ENCODE peak calls at places on chromosomes 7 and 10, in six cellular contexts. V, N, U, G, F and X are unnamed samples.

GRCh38 chr10:130801276-130801675 is 510.2 kb downstream of the TCERG1L start:
- DNase-seq in V (no peak), N (no peak), F (no peak), G (no peak), U (no peak), X (no peak)

GRCh38 chr10:102434251-102434913 is 2.0 kb upstream of the CUEDC2 start:
- DNase-seq in V (no peak), N (no peak), U (no peak), G (peak), F (no peak), X (no peak)

GRCh38 chr7:158110661-158111555 is 476.7 kb downstream of the PTPRN2 start:
- DNase-seq in F (no peak), N (no peak), U (no peak), V (no peak), G (peak), X (no peak)

GRCh38 chr7:114468844-114469243 is 54.2 kb downstream of the FOXP2 start:
- DNase-seq in V (no peak), N (no peak), G (no peak), F (no peak), U (no peak), X (no peak)

GRCh38 chr10:29501692-29502091 is 133.1 kb downstream of the SVIL start:
- DNase-seq in N (peak), G (no peak), U (no peak), F (no peak), V (peak), X (no peak)

GRCh38 chr10:60426425-60426824 is 36.8 kb upstream of the ANK3 start:
- DNase-seq in V (peak), U (peak), G (peak), N (no peak), F (no peak), X (no peak)

GRCh38 chr10:78433722-78434535 is 400.3 kb downstream of the RPS24 start:
- DNase-seq in V (no peak), N (no peak), U (no peak), F (no peak), G (no peak), X (no peak)

GRCh38 chr7:158885624-158886023 is 29.3 kb downstream of the DYNC2I1 start:
- DNase-seq in V (peak), F (no peak), N (no peak), G (peak), U (peak), X (no peak)

GRCh38 chr10:26621889-26622681 is 75.4 kb upstream of the PDSS1 start:
- DNase-seq in G (no peak), V (peak), N (no peak), U (no peak), F (no peak), X (peak)

GRCh38 chr10:62072901-62073300 is 171.4 kb downstream of the ARID5B start:
- DNase-seq in N (no peak), G (no peak), U (no peak), V (no peak), F (no peak), X (no peak)

GRCh38 chr7:152336754-152337368 is 98.9 kb downstream of the KMT2C start:
- DNase-seq in F (no peak), G (peak), N (no peak), U (peak), V (peak), X (peak)
- TF ChIP-seq JUN in F (no peak), G (no peak), N (no peak), U (no peak), V (no peak), X (no peak)

GRCh38 chr7:32318300-32319018 is 171.7 kb downstream of the LSM5 start:
- DNase-seq in G (no peak), U (no peak), V (no peak), F (no peak), N (no peak), X (peak)
- TF ChIP-seq JUN in G (no peak), U (no peak), V (no peak), F (no peak), N (no peak), X (no peak)

GRCh38 chr7:24913791-24914464 is 66.0 kb downstream of the OSBPL3 start:
- DNase-seq in U (no peak), V (no peak), F (no peak), N (no peak), G (no peak), X (no peak)

GRCh38 chr7:24916463-24917040 is 63.4 kb downstream of the OSBPL3 start:
- DNase-seq in N (no peak), U (no peak), G (no peak), F (no peak), V (no peak), X (no peak)

GRCh38 chr7:24912874-24913514 is 67.0 kb downstream of the OSBPL3 start:
- DNase-seq in N (no peak), U (no peak), F (no peak), V (no peak), G (no peak), X (no peak)

GRCh38 chr7:24912424-24912823 is 67.6 kb downstream of the OSBPL3 start:
- DNase-seq in G (no peak), V (no peak), N (no peak), F (no peak), U (no peak), X (no peak)

DNA sequence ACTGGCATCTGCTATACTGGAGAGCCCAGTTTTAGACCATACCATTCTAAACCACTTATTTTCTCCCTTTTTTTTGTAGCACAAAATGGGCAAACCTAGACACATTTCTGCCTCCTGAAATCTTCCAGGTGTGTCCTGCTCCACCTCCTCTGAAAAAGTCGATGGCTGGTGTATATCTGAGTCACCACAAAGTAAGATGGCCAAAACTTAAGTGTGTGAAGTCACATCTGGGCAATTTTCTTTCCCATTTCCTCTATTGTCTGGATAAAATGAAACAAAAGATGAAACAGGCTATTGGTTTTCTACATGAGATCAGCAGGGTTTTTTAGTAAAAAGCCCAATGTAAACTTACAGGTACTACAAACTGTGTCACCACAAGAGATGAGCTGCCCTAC is 65.5 kb downstream of the OSBPL3 start:
- DNase-seq in U (no peak), G (no peak), N (no peak), V (no peak), F (no peak), X (no peak)
- TF ChIP-seq JUN in U (no peak), G (no peak), N (no peak), V (no peak), F (no peak), X (no peak)

DNA sequence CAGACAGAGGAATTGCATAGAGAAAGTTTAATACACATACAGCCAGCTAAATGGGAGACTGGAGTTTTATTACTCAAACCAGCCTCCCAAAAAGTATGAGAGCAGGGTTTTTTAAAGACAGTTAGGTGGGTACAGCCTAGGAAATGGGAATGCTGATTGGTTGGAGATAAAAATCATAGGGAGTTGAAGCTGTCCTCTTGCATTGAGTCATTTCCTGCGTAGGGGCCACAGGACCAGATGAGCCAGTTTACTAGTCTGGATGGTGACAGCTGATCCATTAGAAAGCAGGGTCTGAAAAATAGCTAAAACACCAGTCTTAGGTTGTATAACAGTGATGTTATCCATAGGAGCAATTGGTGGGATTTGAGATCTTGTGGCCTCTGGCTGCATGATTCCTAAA is 76.1 kb upstream of the POM121L12 start:
- DNase-seq in V (no peak), N (no peak), G (no peak), F (no peak), U (peak), X (no peak)
- TF ChIP-seq JUN in V (no peak), N (no peak), G (no peak), F (no peak), U (peak), X (no peak)

GRCh38 chr7:134300988-134301387 is 15.7 kb downstream of the SLC35B4 start:
- DNase-seq in U (no peak), N (no peak), G (no peak), F (no peak), V (no peak), X (no peak)

GRCh38 chr7:134293029-134293740 is 23.5 kb downstream of the SLC35B4 start:
- DNase-seq in U (no peak), F (no peak), G (peak), V (no peak), N (no peak), X (no peak)

GRCh38 chr7:134302120-134302519 is 14.6 kb downstream of the SLC35B4 start:
- DNase-seq in N (no peak), U (no peak), F (no peak), V (no peak), G (no peak), X (no peak)

GRCh38 chr7:134297489-134297888 is 19.2 kb downstream of the SLC35B4 start:
- DNase-seq in V (no peak), F (no peak), N (no peak), U (no peak), G (no peak), X (no peak)

GRCh38 chr7:134298902-134299683 is 17.6 kb downstream of the SLC35B4 start:
- DNase-seq in U (no peak), G (no peak), F (no peak), N (no peak), V (no peak), X (no peak)
- TF ChIP-seq JUN in U (no peak), G (no peak), F (no peak), N (no peak), V (no peak), X (no peak)

GRCh38 chr7:105269397-105269796 is 119.3 kb downstream of the SRPK2 start:
- DNase-seq in G (no peak), F (no peak), V (no peak), U (peak), N (no peak), X (no peak)
- TF ChIP-seq JUN in G (no peak), F (no peak), V (no peak), U (no peak), N (no peak), X (no peak)

GRCh38 chr7:12303096-12303495 is 92.0 kb downstream of the TMEM106B start:
- DNase-seq in F (no peak), N (no peak), G (no peak), U (no peak), V (no peak), X (no peak)
- TF ChIP-seq JUN in F (no peak), N (no peak), G (no peak), U (no peak), V (no peak), X (no peak)

DNA sequence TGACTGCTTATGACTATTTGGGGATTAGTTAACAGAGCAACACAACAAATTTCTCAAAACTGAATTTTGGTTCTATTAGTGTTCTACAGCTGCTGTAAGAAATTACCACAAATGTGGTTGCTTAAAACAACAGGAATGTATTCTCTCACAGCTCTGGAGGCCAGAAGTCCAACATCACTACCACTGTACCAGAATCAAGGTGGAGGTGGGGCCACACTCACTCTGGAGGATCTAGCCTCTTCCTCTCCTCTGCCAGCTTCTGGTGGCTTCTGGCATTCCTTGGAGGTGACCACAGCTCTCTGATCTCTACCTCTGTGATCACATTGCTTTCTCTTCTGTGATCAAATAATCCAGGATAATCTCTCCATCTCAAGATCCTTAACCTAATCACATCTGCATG is 194.7 kb upstream of the BMPER start:
- DNase-seq in G (no peak), V (no peak), N (no peak), F (no peak), U (no peak), X (no peak)
- TF ChIP-seq JUN in G (no peak), V (no peak), N (no peak), F (no peak), U (no peak), X (no peak)